ENCODE peak calls at places on chromosome 17, in five cellular contexts. U is cardiac muscle cell; S is tibial artery; F is activated CD8-positive, alpha-beta T cell treated with anti-CD3 and anti-CD28 coated beads for 36 hours; A is endothelial cell of umbilical vein. O is an unnamed sample.
A peak's percentile ranks its signal among the peaks of the same experiment; 100 is the strongest.

GRCh38 chr17:1203111-1203966 is 23.6 kb upstream of the ABR start:
- DNase-seq in U (peak; percentile 61), S (peak; percentile 85), F (peak; percentile 59), A (peak; percentile 56), O (peak; percentile 85)

GRCh38 chr17:28925912-28926365 is 23.1 kb upstream of the DHRS13 start:
- DNase-seq in U (peak; percentile 83), S (no peak), F (peak; percentile 59), A (peak; percentile 88), O (peak; percentile 56)

GRCh38 chr17:47852113-47852949 is 1.4 kb upstream of the SP6 start:
- DNase-seq in U (no peak), S (no peak), F (peak; percentile 43), A (no peak), O (peak; percentile 67)

GRCh38 chr17:73560661-73561060 is 83.6 kb downstream of the SDK2 start:
- DNase-seq in U (no peak), S (no peak), F (no peak), A (no peak), O (no peak)

GRCh38 chr17:46832945-46833839 is 14.7 kb upstream of the WNT3 start:
- DNase-seq in U (peak; percentile 52), S (no peak), F (no peak), A (no peak), O (no peak)

GRCh38 chr17:45221081-45221996 is at the start of gene FMNL1:
- DNase-seq in U (no peak), S (peak; percentile 76), F (peak; percentile 73), A (no peak), O (peak; percentile 87)

GRCh38 chr17:31226373-31226772 is 70.7 kb downstream of the OMG start:
- DNase-seq in U (no peak), S (no peak), F (peak; percentile 17), A (no peak), O (no peak)

GRCh38 chr17:44213403-44214229 is 5.9 kb downstream of the UBTF start:
- DNase-seq in U (no peak), S (no peak), F (no peak), A (no peak), O (no peak)

GRCh38 chr17:31371511-31372097 is 19.9 kb upstream of the RAB11FIP4 start:
- DNase-seq in U (peak; percentile 77), S (no peak), F (no peak), A (peak; percentile 52), O (no peak)

GRCh38 chr17:16406742-16407674 is 8.4 kb upstream of the TRPV2 start:
- DNase-seq in U (peak; percentile 35), S (peak; percentile 83), F (no peak), A (no peak), O (peak; percentile 59)
- TF ChIP-seq CTCF in U (no peak), S (no peak), F (no peak), A (no peak), O (no peak)

DNA sequence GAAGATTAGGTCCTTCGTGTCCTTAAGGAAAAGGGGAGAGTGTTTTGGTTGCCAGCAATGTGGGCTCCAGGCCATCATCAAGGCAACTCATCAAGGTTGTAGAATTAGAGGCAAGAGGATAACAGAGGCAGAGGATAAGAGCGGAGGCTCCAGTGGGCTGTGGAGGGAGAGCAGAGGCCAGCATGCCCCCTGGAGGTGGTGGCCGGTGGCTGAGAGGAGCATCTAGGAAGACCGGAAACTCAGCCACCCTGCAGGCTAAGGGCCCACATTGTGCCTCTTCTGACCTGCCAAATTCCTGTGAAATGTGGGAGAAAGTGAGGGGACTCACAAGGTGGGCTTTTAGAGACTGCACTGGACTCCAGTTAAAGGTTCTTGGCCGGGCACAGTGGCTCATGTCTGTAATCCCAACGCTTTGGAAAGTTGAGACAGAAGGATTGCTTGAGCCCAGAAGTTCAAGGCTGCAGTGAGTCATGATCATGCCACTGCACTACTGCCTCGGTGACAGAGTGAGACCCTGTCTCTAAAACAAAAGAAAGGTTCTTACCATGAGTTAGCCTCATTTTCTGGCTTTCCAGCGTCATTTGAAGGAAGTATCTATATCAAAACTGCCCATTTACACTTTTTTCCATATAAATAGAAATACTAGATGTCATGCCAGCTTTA is 62.7 kb upstream of the ADORA2B start:
- DNase-seq in U (no peak), S (no peak), F (no peak), A (no peak), O (no peak)
- TF ChIP-seq CTCF in U (peak; percentile 12), S (no peak), F (no peak), A (no peak), O (no peak)

GRCh38 chr17:76432712-76433336 is 20.1 kb downstream of the UBE2O start:
- DNase-seq in U (no peak), S (no peak), F (no peak), A (no peak), O (no peak)
- TF ChIP-seq CTCF in U (peak; percentile 40), S (peak; percentile 8), F (peak; percentile 47), A (peak; percentile 22), O (no peak)

GRCh38 chr17:38454528-38454927 is 26.3 kb downstream of the ARHGAP23 start:
- DNase-seq in U (peak; percentile 75), S (peak; percentile 98), F (no peak), A (peak; percentile 80), O (no peak)

GRCh38 chr17:38455288-38455915 is 27.1 kb downstream of the ARHGAP23 start:
- DNase-seq in U (peak; percentile 47), S (no peak), F (no peak), A (peak; percentile 42), O (no peak)

GRCh38 chr17:38453951-38454421 is 25.7 kb downstream of the ARHGAP23 start:
- DNase-seq in U (peak; percentile 65), S (no peak), F (no peak), A (no peak), O (no peak)

GRCh38 chr17:38457577-38458371 is 29.5 kb downstream of the ARHGAP23 start:
- DNase-seq in U (no peak), S (no peak), F (no peak), A (no peak), O (no peak)

DNA sequence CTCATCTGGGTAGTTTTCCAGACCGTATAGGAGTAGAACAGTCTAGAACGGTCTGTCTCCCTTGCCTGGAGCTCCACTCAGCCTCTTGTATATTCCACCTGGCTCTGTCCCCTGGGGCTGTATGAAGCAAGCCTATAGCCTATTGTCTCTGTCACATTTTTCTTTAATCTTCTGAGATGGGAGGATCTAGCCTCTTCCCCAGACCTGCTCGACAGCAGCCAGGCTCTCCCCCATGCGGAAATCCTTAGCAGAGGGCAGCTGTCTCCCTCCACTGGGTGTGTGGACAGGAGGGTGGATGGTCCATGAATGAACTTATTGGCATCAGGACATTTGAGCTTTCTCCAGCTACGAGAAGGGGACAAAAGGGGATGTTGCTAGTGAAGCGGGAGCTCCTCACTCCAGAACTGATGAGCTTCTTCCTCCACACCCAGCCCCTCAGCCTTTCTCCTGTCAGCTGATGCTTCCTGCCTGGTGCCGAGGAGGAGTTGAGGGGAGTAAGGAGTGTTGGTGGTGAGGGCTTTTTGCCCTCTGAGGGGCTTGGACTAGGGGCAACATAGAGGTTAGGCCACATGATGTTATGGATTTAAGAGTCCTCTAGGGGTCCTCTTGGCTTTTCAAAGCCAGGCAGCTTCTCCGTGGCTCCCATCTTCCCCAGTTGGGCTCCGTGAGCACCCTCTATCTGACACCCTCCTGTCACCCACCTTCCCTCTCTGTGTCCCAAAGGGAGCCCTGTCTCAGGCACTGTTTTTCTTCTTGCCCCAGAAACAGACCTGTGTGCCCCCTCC is 28.0 kb downstream of the ARHGAP23 start:
- DNase-seq in U (no peak), S (no peak), F (no peak), A (peak; percentile 50), O (no peak)
- TF ChIP-seq CTCF in U (peak; percentile 47), S (no peak), F (no peak), A (peak; percentile 6), O (no peak)

DNA sequence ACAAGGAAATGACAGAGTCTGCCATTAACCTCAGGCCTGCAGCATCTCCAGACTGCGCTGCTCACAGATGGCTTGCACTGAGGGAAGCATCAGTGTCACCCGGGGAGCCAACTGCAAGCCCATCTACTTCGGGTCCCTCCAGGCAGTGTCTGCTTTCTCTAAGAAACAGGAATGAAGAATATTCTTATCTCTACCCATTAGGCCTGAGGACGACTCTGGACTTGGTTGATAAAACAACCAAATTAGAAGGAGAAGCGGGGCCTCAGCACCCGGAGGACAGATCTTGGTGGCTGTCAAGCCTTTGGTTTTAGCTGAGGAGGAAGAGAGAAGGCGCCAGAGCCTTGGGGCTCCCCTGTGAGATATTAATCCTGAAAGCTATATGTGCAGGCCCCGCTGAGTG is 19.5 kb upstream of the MGAT5B start:
- DNase-seq in U (no peak), S (no peak), F (no peak), A (no peak), O (no peak)
- TF ChIP-seq CTCF in U (no peak), S (no peak), F (no peak), A (no peak), O (no peak)

GRCh38 chr17:14690704-14691103 is 389.8 kb downstream of the HS3ST3B1 start:
- DNase-seq in U (no peak), S (no peak), F (no peak), A (no peak), O (no peak)
- TF ChIP-seq CTCF in U (no peak), S (no peak), F (no peak), A (no peak), O (no peak)

DNA sequence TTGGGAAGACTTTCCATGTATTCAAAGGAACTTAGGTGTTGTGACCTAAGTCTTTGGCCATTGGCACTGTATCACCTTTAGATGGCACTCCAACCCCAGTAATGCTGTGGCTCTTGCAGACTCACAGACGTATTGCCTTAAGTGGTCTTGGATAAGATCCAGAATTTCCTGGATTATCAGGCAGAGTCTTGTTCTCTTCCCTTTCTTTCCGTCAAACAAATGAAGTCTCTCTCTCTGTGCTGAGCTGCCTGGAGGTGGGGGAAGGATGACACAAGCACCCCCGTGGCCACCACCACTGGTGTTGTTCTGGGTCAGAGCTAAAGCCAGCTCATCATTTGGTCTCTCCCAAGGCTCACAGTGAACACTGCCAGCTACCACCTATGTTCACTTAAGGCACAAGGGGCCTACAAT is 789.9 kb upstream of the KIF2B start:
- DNase-seq in U (peak; percentile 88), S (no peak), F (peak; percentile 5), A (peak; percentile 88), O (no peak)
- TF ChIP-seq CTCF in U (peak; percentile 60), S (no peak), F (no peak), A (peak; percentile 73), O (no peak)